ENCODE peak calls at places on chromosomes 3 and 15, in ten cellular contexts. S, W, T, G, Q, D, R, Z, B and Y are unnamed samples. For H3K4me1, the result is how much of the 10 kb centered on the place peaks cover.

GRCh38 chr3:50583897-50584296 is 14.6 kb downstream of the HEMK1 start:
- DNase-seq in R (no peak), G (peak), Z (peak), T (no peak), Q (no peak), D (no peak), B (peak), W (no peak), S (peak), Y (no peak)

GRCh38 chr3:10753964-10754363 is 62.1 kb upstream of the SLC6A11 start:
- DNase-seq in G (no peak), R (peak), Q (peak), W (no peak), S (peak), D (no peak), T (peak), Z (no peak), B (no peak), Y (peak)

GRCh38 chr15:90773485-90773884 is 56.3 kb downstream of the BLM start:
- DNase-seq in Q (no peak), B (no peak), S (no peak), Z (no peak), W (no peak), T (no peak), D (no peak), R (no peak), G (no peak), Y (no peak)

GRCh38 chr3:46902188-46902631 is 24.7 kb downstream of the PTH1R start:
- DNase-seq in Z (no peak), S (no peak), Q (no peak), R (no peak), G (no peak), W (no peak), D (no peak), B (no peak), T (no peak), Y (no peak)

GRCh38 chr3:48500656-48501055 is 3.3 kb downstream of the SHISA5 start:
- DNase-seq in Q (no peak), D (no peak), W (no peak), Z (no peak), R (no peak), G (no peak), B (no peak), S (no peak), T (no peak), Y (no peak)

GRCh38 chr3:123688241-123688747 is 103.4 kb upstream of the HACD2 start:
- DNase-seq in R (peak), T (no peak), S (peak), D (no peak), B (no peak), Z (no peak), W (no peak), Q (no peak), G (no peak), Y (peak)

GRCh38 chr3:50226888-50227389 is 9.1 kb upstream of the GNAI2 start:
- DNase-seq in Z (no peak), G (no peak), W (no peak), T (no peak), R (no peak), S (peak), Q (no peak), B (no peak), D (no peak), Y (peak)

GRCh38 chr3:153829596-153830170 is 291.5 kb upstream of the ARHGEF26 start:
- DNase-seq in D (no peak), W (no peak), T (no peak), Z (no peak), R (peak), S (no peak), Q (no peak), B (no peak), G (no peak), Y (no peak)

GRCh38 chr3:41508063-41508696 is 308.9 kb downstream of the CTNNB1 start:
- DNase-seq in W (no peak), R (no peak), S (no peak), Z (no peak), G (no peak), Q (no peak), D (no peak), B (no peak), T (no peak), Y (no peak)

GRCh38 chr3:24487325-24488242 is 7.1 kb downstream of the THRB start:
- DNase-seq in D (no peak), S (no peak), Z (no peak), B (no peak), G (no peak), R (no peak), Q (no peak), T (no peak), W (no peak), Y (no peak)

GRCh38 chr3:143152043-143152442 is 32.5 kb downstream of the CHST2 start:
- DNase-seq in T (no peak), D (no peak), Q (no peak), R (no peak), S (no peak), G (no peak), W (no peak), Z (no peak), B (no peak), Y (no peak)

GRCh38 chr15:94411279-94411678 is 179.9 kb downstream of the MCTP2 start:
- DNase-seq in R (no peak), G (no peak), Z (no peak), Q (no peak), B (no peak), T (no peak), W (no peak), D (no peak), S (no peak), Y (no peak)

GRCh38 chr3:4588410-4588809 is 95.3 kb downstream of the ITPR1 start:
- DNase-seq in B (no peak), D (no peak), S (peak), W (no peak), Q (no peak), R (no peak), Z (no peak), T (peak), G (no peak), Y (no peak)

GRCh38 chr15:66628976-66629723 is 63.4 kb upstream of the LCTL start:
- DNase-seq in D (no peak), W (no peak), S (no peak), Z (no peak), G (no peak), Q (no peak), T (no peak), B (no peak), R (no peak), Y (no peak)

GRCh38 chr3:101381809-101382208 is 61.4 kb upstream of the IMPG2 start:
- DNase-seq in T (peak), R (peak), Z (no peak), D (no peak), S (no peak), W (no peak), G (no peak), Q (peak), B (no peak), Y (no peak)

GRCh38 chr3:183488343-183488742 is 59.9 kb upstream of the MCF2L2 start:
- DNase-seq in D (no peak), Q (no peak), S (peak), B (no peak), G (no peak), R (no peak), T (no peak), W (no peak), Z (no peak), Y (no peak)

GRCh38 chr3:32861681-32862080 is 43.9 kb downstream of the TRIM71 start:
- DNase-seq in Z (no peak), S (no peak), R (no peak), D (no peak), T (no peak), G (no peak), Q (no peak), W (no peak), B (no peak), Y (no peak)

GRCh38 chr3:61955483-61955882 is 394.1 kb downstream of the PTPRG start:
- DNase-seq in W (no peak), D (no peak), Q (no peak), Z (no peak), R (no peak), G (no peak), B (no peak), S (no peak), T (no peak), Y (no peak)

GRCh38 chr3:179733797-179734196 is 81.0 kb downstream of the USP13 start:
- DNase-seq in W (no peak), D (no peak), R (no peak), S (no peak), G (no peak), Z (no peak), T (no peak), Q (no peak), B (no peak), Y (no peak)

GRCh38 chr15:97177135-97177704 is 783.3 kb upstream of the ARRDC4 start:
- DNase-seq in G (no peak), Z (no peak), Q (no peak), D (no peak), B (no peak), T (peak), S (no peak), W (no peak), R (no peak), Y (no peak)

GRCh38 chr3:105466072-105466471 is 99.4 kb downstream of the ALCAM start:
- DNase-seq in S (no peak), Q (no peak), Z (no peak), G (no peak), B (no peak), D (no peak), R (no peak), T (no peak), W (no peak), Y (no peak)

GRCh38 chr3:143643905-143644304 is 204.4 kb downstream of the SLC9A9 start:
- DNase-seq in W (no peak), S (no peak), B (no peak), D (no peak), G (no peak), T (no peak), Q (no peak), Z (no peak), R (no peak), Y (no peak)

GRCh38 chr3:23819599-23820360 is 14.0 kb downstream of the UBE2E1 start:
- DNase-seq in G (no peak), T (no peak), R (no peak), B (no peak), D (no peak), S (no peak), Z (no peak), Q (no peak), W (no peak), Y (no peak)

GRCh38 chr3:111768571-111769100 is 90.4 kb upstream of the PHLDB2 start:
- DNase-seq in Q (no peak), D (no peak), T (peak), R (peak), B (no peak), W (no peak), Z (no peak), G (no peak), S (no peak), Y (peak)

GRCh38 chr15:77001351-77001750 is 6.4 kb downstream of the PSTPIP1 start:
- DNase-seq in S (no peak), G (peak), D (no peak), T (no peak), W (no peak), Z (no peak), B (no peak), R (no peak), Q (no peak), Y (no peak)

GRCh38 chr15:81073796-81074195 is 60.3 kb upstream of the CFAP161 start:
- DNase-seq in S (no peak), B (no peak), Z (no peak), W (no peak), G (no peak), D (no peak), T (no peak), Q (no peak), R (peak), Y (no peak)

GRCh38 chr15:85114886-85115285 is 133.2 kb downstream of the PDE8A start:
- DNase-seq in D (no peak), S (no peak), G (no peak), Z (no peak), W (no peak), Q (no peak), T (no peak), B (no peak), R (no peak), Y (peak)

GRCh38 chr15:88708256-88709054 is 69.6 kb downstream of the ISG20 start:
- DNase-seq in W (no peak), S (peak), Q (no peak), T (no peak), G (no peak), R (no peak), Z (no peak), B (no peak), D (no peak), Y (no peak)

GRCh38 chr3:12648384-12648959 is 15.4 kb downstream of the RAF1 start:
- DNase-seq in B (no peak), D (no peak), S (no peak), W (peak), G (no peak), Z (no peak), R (no peak), T (no peak), Q (no peak), Y (no peak)

GRCh38 chr3:22361465-22361864 is 610.5 kb upstream of the ZNF385D start:
- DNase-seq in Z (no peak), G (no peak), T (no peak), W (no peak), R (no peak), D (no peak), S (no peak), Q (no peak), B (no peak), Y (no peak)

GRCh38 chr15:69035205-69035917 is 20.9 kb downstream of the NOX5 start:
- DNase-seq in G (no peak), Q (no peak), Z (no peak), W (no peak), D (no peak), B (no peak), T (peak), R (peak), S (no peak), Y (no peak)

GRCh38 chr3:160870327-160870726 is 114.3 kb downstream of the PPM1L start:
- DNase-seq in S (no peak), Q (no peak), R (no peak), D (no peak), Z (no peak), B (no peak), T (no peak), W (no peak), G (no peak), Y (no peak)

GRCh38 chr3:161508852-161509477 is 12.4 kb downstream of the OTOL1 start:
- DNase-seq in Q (no peak), S (no peak), B (no peak), W (no peak), T (no peak), R (peak), Z (no peak), D (no peak), G (no peak), Y (no peak)

GRCh38 chr15:90291679-90292356 is 26.3 kb downstream of the NGRN start:
- DNase-seq in R (no peak), Q (peak), S (peak), D (no peak), Z (peak), W (no peak), G (peak), T (no peak), B (no peak), Y (no peak)

GRCh38 chr15:43519207-43519606 is 1.8 kb downstream of the MAP1A start:
- DNase-seq in G (peak), S (no peak), Q (no peak), D (no peak), Z (no peak), R (no peak), W (no peak), T (no peak), B (no peak), Y (no peak)

GRCh38 chr3:20405731-20406130 is 219.7 kb upstream of the SGO1 start:
- DNase-seq in G (no peak), B (no peak), D (no peak), S (no peak), W (no peak), Z (no peak), R (no peak), T (peak), Q (no peak), Y (no peak)

GRCh38 chr15:48832648-48833047 is 21.8 kb upstream of the CEP152 start:
- DNase-seq in B (no peak), D (no peak), Z (no peak), S (no peak), Q (no peak), T (no peak), G (no peak), R (no peak), W (no peak), Y (no peak)

GRCh38 chr15:90097475-90097874 is 4.8 kb downstream of the IDH2 start:
- DNase-seq in T (no peak), Z (no peak), G (no peak), W (peak), D (no peak), B (no peak), Q (no peak), S (no peak), R (no peak), Y (no peak)

GRCh38 chr3:56894912-56895431 is 93.2 kb upstream of the ARHGEF3 start:
- DNase-seq in Z (no peak), W (no peak), T (no peak), B (no peak), S (no peak), G (no peak), D (no peak), R (no peak), Q (no peak), Y (no peak)

DNA sequence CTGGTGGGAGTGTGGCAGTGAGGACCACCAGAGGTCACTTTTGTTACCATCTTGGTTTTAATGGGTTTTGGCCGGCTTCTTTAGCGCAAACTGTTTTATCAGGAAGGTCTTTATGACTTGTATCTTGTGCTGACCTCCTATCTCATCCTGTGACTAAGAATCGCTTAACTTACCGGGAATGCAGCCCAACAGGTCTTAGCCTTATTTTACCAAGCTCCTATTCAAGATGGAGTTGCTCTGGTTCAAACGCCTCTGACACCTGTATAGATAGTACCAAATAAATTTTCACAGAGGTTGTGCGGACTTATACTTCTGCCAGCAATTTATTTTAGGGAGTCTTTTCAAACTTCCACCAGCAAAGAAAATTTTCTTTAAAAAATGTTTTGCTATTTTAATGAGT is 13.6 kb upstream of the SLCO3A1 start:
- DNase-seq in G (no peak), T (no peak), S (no peak), Z (no peak), Q (no peak), R (no peak), W (no peak), D (no peak), B (no peak), Y (no peak)
- H3K4me1 ChIP-seq in G (under half), T (under half), S (under half), Z (under half), Q (under half), R (under half), W (under half), D (under half), B (under half), Y (under half)

GRCh38 chr3:15796771-15797599 is 794 bp downstream of the ANKRD28 start:
- DNase-seq in G (no peak), D (no peak), B (no peak), T (peak), R (peak), Q (no peak), Z (no peak), S (peak), W (no peak), Y (no peak)

GRCh38 chr3:15800327-15800726 is 2.5 kb upstream of the ANKRD28 start:
- DNase-seq in R (no peak), S (no peak), D (no peak), Q (no peak), G (no peak), Z (no peak), W (no peak), T (no peak), B (no peak), Y (no peak)

GRCh38 chr3:15797600-15798303 is at the start of gene ANKRD28:
- DNase-seq in B (no peak), S (no peak), Z (no peak), D (no peak), W (no peak), Q (peak), R (peak), G (no peak), T (peak), Y (peak)

GRCh38 chr3:15800780-15801179 is 3.0 kb upstream of the ANKRD28 start:
- DNase-seq in W (no peak), B (no peak), S (no peak), T (no peak), Z (no peak), Q (no peak), R (no peak), G (no peak), D (no peak), Y (no peak)

GRCh38 chr3:15798533-15799245 is 910 bp upstream of the ANKRD28 start:
- DNase-seq in G (no peak), S (no peak), R (peak), Q (no peak), Z (no peak), D (no peak), B (no peak), W (no peak), T (no peak), Y (no peak)
- H3K4me1 ChIP-seq in G (under half), S (under half), R (under half), Q (under half), Z (under half), D (half or more), B (under half), W (under half), T (under half), Y (under half)

DNA sequence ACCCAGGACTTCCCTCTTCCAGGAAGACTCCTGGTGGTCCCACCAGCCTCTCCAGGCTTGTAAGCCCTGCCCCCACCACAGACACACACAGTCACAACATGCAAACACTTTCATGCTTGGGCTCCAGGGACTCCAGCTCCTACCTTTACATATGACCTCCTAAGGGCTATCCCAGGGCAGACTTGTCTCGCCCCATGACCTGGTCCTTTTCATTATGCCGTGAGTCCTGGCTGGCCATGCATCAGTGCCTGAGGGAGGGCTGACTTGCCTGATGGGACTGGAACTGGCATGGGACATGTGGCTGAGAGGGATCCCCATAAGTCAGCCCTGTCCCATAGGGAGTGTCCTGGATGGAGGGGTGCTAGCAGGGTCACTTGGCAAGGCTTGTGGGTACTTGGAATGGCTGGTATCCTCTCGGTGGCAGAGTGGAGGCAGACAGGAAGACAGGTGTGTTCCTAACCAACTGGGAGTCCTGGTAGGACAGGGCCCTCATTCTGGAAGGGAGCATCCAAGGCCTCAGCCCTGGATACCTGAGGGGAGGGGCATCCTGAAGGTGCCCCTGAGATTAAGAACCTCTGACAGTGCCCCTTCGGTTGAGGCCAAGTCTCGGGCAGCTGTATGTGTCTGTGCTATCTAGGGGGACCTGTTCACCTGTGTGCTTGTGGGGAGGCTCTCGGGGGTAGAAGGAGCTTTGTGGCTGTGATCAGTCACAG is 540 bp upstream of the HHATL start:
- DNase-seq in Q (no peak), T (no peak), G (no peak), S (peak), R (no peak), D (no peak), W (no peak), Z (no peak), B (no peak), Y (peak)
- H3K4me1 ChIP-seq in Q (under half), T (under half), G (under half), S (under half), R (under half), D (under half), W (under half), Z (under half), B (under half), Y (under half)

DNA sequence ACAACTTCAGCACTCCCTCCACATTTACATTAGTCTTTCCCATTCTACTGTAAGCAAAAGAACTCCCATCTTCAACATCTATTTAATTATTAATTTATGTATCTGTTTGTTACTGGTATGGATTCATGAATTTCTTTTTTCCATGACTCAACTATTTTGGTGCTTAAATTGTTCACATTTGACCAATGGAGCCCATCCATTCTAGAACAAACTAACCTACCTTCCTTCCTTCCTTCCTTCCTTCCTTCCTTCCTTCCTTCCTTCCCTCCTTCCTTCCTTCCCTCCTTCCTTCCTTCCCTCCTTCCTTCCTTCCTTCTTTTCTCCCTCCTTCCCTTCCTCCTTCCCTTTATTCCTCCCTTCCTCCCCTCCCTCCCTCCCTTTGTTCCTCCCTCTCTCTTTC is 16.8 kb upstream of the MBNL1 start:
- DNase-seq in B (no peak), R (no peak), Z (no peak), G (no peak), S (no peak), W (no peak), Q (no peak), T (no peak), D (no peak), Y (no peak)
- H3K4me1 ChIP-seq in B (under half), R (under half), Z (under half), G (under half), S (under half), W (under half), Q (under half), T (under half), D (under half), Y (under half)